ENCODE peak calls at places on chromosomes 12 and 14, in nine cellular contexts. W is Kasumi-1, E is heart left ventricle, T is NCI-H69, B is bronchial epithelial cell, O is tibial artery, K is HTR-8/SVneo, L is A673, S is heart right ventricle. C is an unnamed sample.

GRCh38 chr12:95908573-95908972 is 33.8 kb downstream of the CCDC38 start:
- DNase-seq in W (no peak), E (no peak), T (no peak), B (no peak), O (no peak), K (no peak), L (no peak), S (no peak), C (no peak)

GRCh38 chr14:67265131-67265530 is 23.9 kb downstream of the PALS1 start:
- DNase-seq in W (no peak), E (no peak), T (no peak), B (no peak), O (no peak), K (no peak), L (no peak), S (no peak), C (no peak)

GRCh38 chr14:91105673-91106072 is 8.2 kb upstream of the DGLUCY start:
- DNase-seq in W (no peak), E (no peak), T (peak), B (peak), O (no peak), K (no peak), L (no peak), S (no peak), C (no peak)

GRCh38 chr12:65566776-65567175 is 257.5 kb upstream of the HMGA2 start:
- DNase-seq in W (no peak), E (no peak), T (no peak), B (no peak), O (no peak), K (no peak), L (no peak), S (no peak), C (no peak)

GRCh38 chr12:52043386-52044212 is 7.6 kb upstream of the NR4A1 start:
- DNase-seq in W (no peak), E (peak), T (no peak), B (no peak), O (peak), K (no peak), L (no peak), S (peak), C (peak)

GRCh38 chr14:32933943-32934890 is 4.5 kb upstream of the NPAS3 start:
- DNase-seq in W (no peak), E (peak), T (peak), B (no peak), O (no peak), K (no peak), L (peak), S (no peak), C (no peak)

GRCh38 chr12:104407922-104408321 is 48.8 kb upstream of the CHST11 start:
- DNase-seq in W (no peak), E (no peak), T (no peak), B (no peak), O (no peak), K (no peak), L (no peak), S (no peak), C (peak)

GRCh38 chr14:22180045-22180444 is 409.0 kb downstream of the DAD1 start:
- DNase-seq in W (no peak), E (no peak), T (no peak), B (no peak), O (no peak), K (no peak), L (no peak), S (no peak), C (no peak)

GRCh38 chr14:89911018-89911919 is 43.3 kb downstream of the EFCAB11 start:
- DNase-seq in W (no peak), E (no peak), T (peak), B (no peak), O (peak), K (no peak), L (no peak), S (no peak), C (peak)

GRCh38 chr14:101626331-101626730 is 65.0 kb downstream of the DIO3 start:
- DNase-seq in W (no peak), E (no peak), T (no peak), B (no peak), O (no peak), K (no peak), L (no peak), S (no peak), C (no peak)

GRCh38 chr14:84409435-84409834 is 1120.5 kb upstream of the FLRT2 start:
- DNase-seq in W (no peak), E (no peak), T (no peak), B (peak), O (no peak), K (no peak), L (peak), S (no peak), C (no peak)

GRCh38 chr12:2959508-2960431 is 573 bp downstream of the TEAD4 start:
- DNase-seq in W (peak), E (peak), T (peak), B (peak), O (peak), K (peak), L (peak), S (peak), C (peak)

C was measured in thyroid gland.